ENCODE peak calls at places on chromosomes 12 and 14, in seven cellular contexts. One of them, this sample, is unnamed.

GRCh38 chr14:35079742-35080141 is 33.7 kb downstream of the FAM177A1 start:
- DNase-seq in Peyer's patch: no peak
- DNase-seq in HCT116: no peak
- DNase-seq in GM12878: no peak
- DNase-seq in transverse colon: no peak
- DNase-seq in upper lobe of right lung: no peak
- DNase-seq in pancreas: no peak
- DNase-seq in this sample: no peak

GRCh38 chr12:57735952-57736742 is 2.4 kb downstream of the AGAP2 start:
- DNase-seq in GM12878: no peak
- DNase-seq in transverse colon: no peak
- DNase-seq in HCT116: no peak
- DNase-seq in Peyer's patch: no peak
- DNase-seq in pancreas: no peak
- DNase-seq in upper lobe of right lung: no peak
- DNase-seq in this sample: no peak

GRCh38 chr12:52942914-52943207 is 6.1 kb upstream of the KRT18 start:
- DNase-seq in HCT116: no peak
- DNase-seq in pancreas: no peak
- DNase-seq in upper lobe of right lung: no peak
- DNase-seq in Peyer's patch: no peak
- DNase-seq in transverse colon: no peak
- DNase-seq in GM12878: no peak
- DNase-seq in this sample: no peak

GRCh38 chr12:92608418-92609091 is 94.2 kb upstream of the PLEKHG7 start:
- DNase-seq in Peyer's patch: peak
- DNase-seq in upper lobe of right lung: no peak
- DNase-seq in transverse colon: no peak
- DNase-seq in HCT116: peak
- DNase-seq in GM12878: peak
- DNase-seq in pancreas: no peak
- DNase-seq in this sample: no peak

GRCh38 chr12:101642115-101643067 is 47.6 kb downstream of the MYBPC1 start:
- DNase-seq in transverse colon: peak
- DNase-seq in upper lobe of right lung: peak
- DNase-seq in pancreas: peak
- DNase-seq in GM12878: no peak
- DNase-seq in HCT116: no peak
- DNase-seq in Peyer's patch: peak
- DNase-seq in this sample: no peak

GRCh38 chr14:98345186-98345585 is 926.8 kb downstream of the BCL11B start:
- DNase-seq in HCT116: no peak
- DNase-seq in Peyer's patch: no peak
- DNase-seq in GM12878: no peak
- DNase-seq in transverse colon: no peak
- DNase-seq in pancreas: no peak
- DNase-seq in upper lobe of right lung: no peak
- DNase-seq in this sample: no peak

GRCh38 chr12:1501001-1501400 is 93.4 kb downstream of the FBXL14 start:
- DNase-seq in transverse colon: no peak
- DNase-seq in Peyer's patch: no peak
- DNase-seq in upper lobe of right lung: no peak
- DNase-seq in GM12878: no peak
- DNase-seq in HCT116: no peak
- DNase-seq in pancreas: no peak
- DNase-seq in this sample: no peak

GRCh38 chr14:58919262-58919661 is 269.2 kb upstream of the DAAM1 start:
- DNase-seq in pancreas: no peak
- DNase-seq in Peyer's patch: no peak
- DNase-seq in upper lobe of right lung: no peak
- DNase-seq in HCT116: no peak
- DNase-seq in transverse colon: no peak
- DNase-seq in GM12878: peak
- DNase-seq in this sample: no peak

GRCh38 chr12:18868673-18869072 is 130.8 kb downstream of the CAPZA3 start:
- DNase-seq in pancreas: no peak
- DNase-seq in upper lobe of right lung: no peak
- DNase-seq in HCT116: no peak
- DNase-seq in GM12878: no peak
- DNase-seq in transverse colon: no peak
- DNase-seq in Peyer's patch: no peak
- DNase-seq in this sample: no peak

GRCh38 chr14:58298880-58299664 is 717 bp downstream of the ARID4A start:
- DNase-seq in Peyer's patch: peak
- DNase-seq in pancreas: peak
- DNase-seq in transverse colon: peak
- DNase-seq in GM12878: no peak
- DNase-seq in upper lobe of right lung: peak
- DNase-seq in HCT116: no peak
- DNase-seq in this sample: peak

GRCh38 chr12:24991209-24992049 is 42.5 kb upstream of the BCAT1 start:
- DNase-seq in transverse colon: no peak
- DNase-seq in upper lobe of right lung: no peak
- DNase-seq in pancreas: no peak
- DNase-seq in Peyer's patch: no peak
- DNase-seq in HCT116: peak
- DNase-seq in GM12878: peak
- DNase-seq in this sample: peak

GRCh38 chr12:95208678-95209077 is 8.6 kb downstream of the FGD6 start:
- DNase-seq in HCT116: no peak
- DNase-seq in transverse colon: no peak
- DNase-seq in GM12878: no peak
- DNase-seq in upper lobe of right lung: no peak
- DNase-seq in pancreas: no peak
- DNase-seq in Peyer's patch: no peak
- DNase-seq in this sample: no peak

GRCh38 chr12:88570103-88570502 is 10.2 kb downstream of the KITLG start:
- DNase-seq in GM12878: no peak
- DNase-seq in upper lobe of right lung: no peak
- DNase-seq in Peyer's patch: no peak
- DNase-seq in transverse colon: no peak
- DNase-seq in HCT116: no peak
- DNase-seq in pancreas: no peak
- DNase-seq in this sample: no peak

GRCh38 chr12:50112456-50113218 is 601 bp downstream of the COX14 start:
- DNase-seq in GM12878: no peak
- DNase-seq in transverse colon: no peak
- DNase-seq in upper lobe of right lung: no peak
- DNase-seq in HCT116: no peak
- DNase-seq in Peyer's patch: peak
- DNase-seq in pancreas: no peak
- DNase-seq in this sample: no peak

GRCh38 chr14:67260114-67260513 is 18.9 kb downstream of the PALS1 start:
- DNase-seq in upper lobe of right lung: no peak
- DNase-seq in HCT116: no peak
- DNase-seq in pancreas: no peak
- DNase-seq in Peyer's patch: no peak
- DNase-seq in GM12878: no peak
- DNase-seq in transverse colon: no peak
- DNase-seq in this sample: no peak

GRCh38 chr14:58428011-58428807 is 690 bp downstream of the KIAA0586 start:
- DNase-seq in HCT116: peak
- DNase-seq in pancreas: no peak
- DNase-seq in transverse colon: peak
- DNase-seq in GM12878: no peak
- DNase-seq in upper lobe of right lung: no peak
- DNase-seq in Peyer's patch: no peak
- DNase-seq in this sample: no peak

GRCh38 chr14:103920981-103921854 is 7.0 kb upstream of the TDRD9 start:
- DNase-seq in Peyer's patch: peak
- DNase-seq in HCT116: peak
- DNase-seq in transverse colon: peak
- DNase-seq in pancreas: peak
- DNase-seq in upper lobe of right lung: peak
- DNase-seq in GM12878: peak
- DNase-seq in this sample: peak

GRCh38 chr14:93527076-93527692 is 96.4 kb downstream of the UNC79 start:
- DNase-seq in Peyer's patch: no peak
- DNase-seq in transverse colon: no peak
- DNase-seq in upper lobe of right lung: no peak
- DNase-seq in pancreas: no peak
- DNase-seq in GM12878: no peak
- DNase-seq in HCT116: no peak
- DNase-seq in this sample: no peak

GRCh38 chr12:62738105-62738504 is 196.8 kb downstream of the PPM1H start:
- DNase-seq in transverse colon: no peak
- DNase-seq in GM12878: no peak
- DNase-seq in pancreas: no peak
- DNase-seq in upper lobe of right lung: no peak
- DNase-seq in Peyer's patch: no peak
- DNase-seq in HCT116: no peak
- DNase-seq in this sample: no peak

GRCh38 chr12:57514720-57515467 is 5.4 kb downstream of the DDIT3 start:
- DNase-seq in pancreas: no peak
- DNase-seq in upper lobe of right lung: no peak
- DNase-seq in Peyer's patch: no peak
- DNase-seq in HCT116: no peak
- DNase-seq in transverse colon: no peak
- DNase-seq in GM12878: no peak
- DNase-seq in this sample: no peak

GRCh38 chr12:109727746-109728726 is 14.4 kb downstream of the FAM222A start:
- DNase-seq in upper lobe of right lung: peak
- DNase-seq in pancreas: peak
- DNase-seq in HCT116: no peak
- DNase-seq in Peyer's patch: no peak
- DNase-seq in transverse colon: no peak
- DNase-seq in GM12878: no peak
- DNase-seq in this sample: no peak

GRCh38 chr12:90510948-90511347 is 444.0 kb downstream of the CCER1 start:
- DNase-seq in transverse colon: no peak
- DNase-seq in upper lobe of right lung: no peak
- DNase-seq in Peyer's patch: no peak
- DNase-seq in HCT116: no peak
- DNase-seq in pancreas: no peak
- DNase-seq in GM12878: no peak
- DNase-seq in this sample: no peak

GRCh38 chr12:102876883-102877282 is 40.2 kb downstream of the PAH start:
- DNase-seq in transverse colon: no peak
- DNase-seq in upper lobe of right lung: no peak
- DNase-seq in pancreas: no peak
- DNase-seq in Peyer's patch: no peak
- DNase-seq in GM12878: no peak
- DNase-seq in HCT116: peak
- DNase-seq in this sample: no peak

GRCh38 chr12:11794751-11795150 is 145.3 kb downstream of the ETV6 start:
- DNase-seq in upper lobe of right lung: no peak
- DNase-seq in transverse colon: no peak
- DNase-seq in GM12878: no peak
- DNase-seq in pancreas: no peak
- DNase-seq in Peyer's patch: no peak
- DNase-seq in HCT116: no peak
- DNase-seq in this sample: no peak

GRCh38 chr14:21917699-21918436 is 244.2 kb upstream of the OR4E1 start:
- DNase-seq in HCT116: peak
- DNase-seq in GM12878: peak
- DNase-seq in pancreas: no peak
- DNase-seq in transverse colon: peak
- DNase-seq in Peyer's patch: peak
- DNase-seq in upper lobe of right lung: no peak
- DNase-seq in this sample: peak

GRCh38 chr12:124512667-124513296 is 54.6 kb downstream of the NCOR2 start:
- DNase-seq in transverse colon: peak
- DNase-seq in Peyer's patch: peak
- DNase-seq in HCT116: peak
- DNase-seq in GM12878: no peak
- DNase-seq in pancreas: peak
- DNase-seq in upper lobe of right lung: peak
- DNase-seq in this sample: no peak
- H3K27ac ChIP-seq in transverse colon: peak
- H3K27ac ChIP-seq in Peyer's patch: peak
- H3K27ac ChIP-seq in HCT116: peak
- H3K27ac ChIP-seq in GM12878: no peak
- H3K27ac ChIP-seq in pancreas: peak
- H3K27ac ChIP-seq in upper lobe of right lung: peak
- H3K27ac ChIP-seq in this sample: no peak

GRCh38 chr12:5441497-5442236 is 9.8 kb downstream of the NTF3 start:
- DNase-seq in upper lobe of right lung: no peak
- DNase-seq in pancreas: peak
- DNase-seq in Peyer's patch: no peak
- DNase-seq in transverse colon: no peak
- DNase-seq in GM12878: no peak
- DNase-seq in HCT116: no peak
- DNase-seq in this sample: no peak
- H3K27ac ChIP-seq in upper lobe of right lung: no peak
- H3K27ac ChIP-seq in pancreas: no peak
- H3K27ac ChIP-seq in Peyer's patch: no peak
- H3K27ac ChIP-seq in transverse colon: no peak
- H3K27ac ChIP-seq in GM12878: no peak
- H3K27ac ChIP-seq in HCT116: no peak
- H3K27ac ChIP-seq in this sample: no peak

DNA sequence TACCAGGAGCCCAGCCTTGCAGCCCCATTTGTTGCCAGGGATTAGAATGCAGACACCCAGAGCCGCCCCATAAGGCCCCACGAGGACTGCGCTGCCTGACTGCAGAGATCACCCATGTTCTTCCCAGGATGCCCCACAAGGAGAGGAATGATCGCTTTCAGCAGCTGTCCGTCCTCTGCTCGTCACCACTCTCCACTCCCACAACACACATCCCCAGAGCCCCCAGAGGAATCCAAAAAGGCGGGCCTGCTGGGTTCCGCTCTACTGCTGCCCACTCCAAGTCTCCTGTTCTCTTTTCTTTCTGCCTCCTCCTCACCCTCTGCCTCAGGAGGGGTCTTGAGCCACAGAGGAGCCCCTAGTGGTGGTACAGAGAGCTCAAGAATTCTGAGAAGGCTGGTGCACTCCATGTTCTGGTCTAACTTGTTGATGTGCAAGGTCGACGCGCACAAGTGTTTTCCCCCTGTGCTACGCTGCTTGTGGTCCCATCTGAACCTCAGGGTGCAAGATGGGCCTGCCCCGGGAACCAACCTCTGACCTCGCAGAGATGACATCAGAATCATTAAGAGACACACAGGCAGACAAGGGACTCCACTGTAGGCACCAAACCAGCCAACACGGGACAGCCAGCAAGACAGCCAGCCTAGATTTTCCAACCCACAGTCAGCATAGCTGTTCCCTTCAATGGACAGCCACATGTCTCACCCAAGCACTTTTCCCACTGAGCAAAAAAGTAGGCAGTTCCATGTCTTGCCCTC is 30.0 kb downstream of the PXN start:
- DNase-seq in HCT116: no peak
- DNase-seq in upper lobe of right lung: no peak
- DNase-seq in Peyer's patch: no peak
- DNase-seq in pancreas: no peak
- DNase-seq in transverse colon: no peak
- DNase-seq in GM12878: no peak
- DNase-seq in this sample: no peak
- H3K27ac ChIP-seq in HCT116: peak
- H3K27ac ChIP-seq in upper lobe of right lung: peak
- H3K27ac ChIP-seq in Peyer's patch: peak
- H3K27ac ChIP-seq in pancreas: peak
- H3K27ac ChIP-seq in transverse colon: peak
- H3K27ac ChIP-seq in GM12878: no peak
- H3K27ac ChIP-seq in this sample: no peak

DNA sequence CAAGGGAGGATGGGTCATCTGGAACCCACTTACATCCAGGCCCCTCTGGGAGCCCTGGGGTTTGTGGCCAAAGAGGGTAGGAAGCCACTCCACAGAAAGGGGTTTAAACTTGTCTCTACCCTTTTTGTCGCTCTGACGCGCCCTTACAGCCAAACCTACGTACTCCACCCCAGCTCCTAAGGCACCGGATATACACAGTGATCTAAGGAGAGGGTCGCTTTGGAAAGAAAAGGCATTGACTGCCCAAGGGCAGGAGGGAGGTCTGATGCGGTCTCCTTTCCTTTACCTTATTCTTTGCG is 644 bp upstream of the PRKD1 start:
- DNase-seq in upper lobe of right lung: no peak
- DNase-seq in transverse colon: no peak
- DNase-seq in pancreas: no peak
- DNase-seq in HCT116: no peak
- DNase-seq in Peyer's patch: no peak
- DNase-seq in GM12878: no peak
- DNase-seq in this sample: no peak
- H3K27ac ChIP-seq in upper lobe of right lung: peak
- H3K27ac ChIP-seq in transverse colon: peak
- H3K27ac ChIP-seq in pancreas: no peak
- H3K27ac ChIP-seq in HCT116: no peak
- H3K27ac ChIP-seq in Peyer's patch: no peak
- H3K27ac ChIP-seq in GM12878: no peak
- H3K27ac ChIP-seq in this sample: no peak